ENCODE peak calls at places on chromosome 19, in five cellular contexts. V, L, B, F and A are unnamed samples. For H3K36me3, the result is how much of the 10 kb centered on the place peaks cover.

GRCh38 chr19:41298327-41298964 is 11.5 kb upstream of the CCDC97 start:
- DNase-seq in V (no peak), L (peak), B (no peak), F (peak), A (peak)

GRCh38 chr19:9836021-9836420 is 903 bp downstream of the PIN1 start:
- DNase-seq in V (no peak), L (no peak), B (no peak), F (no peak), A (no peak)

GRCh38 chr19:32599736-32600157 is 18.8 kb downstream of the PDCD5 start:
- DNase-seq in V (peak), L (no peak), B (no peak), F (no peak), A (peak)

GRCh38 chr19:4115818-4116385 is 8.0 kb downstream of the MAP2K2 start:
- DNase-seq in V (no peak), L (no peak), B (no peak), F (no peak), A (no peak)

GRCh38 chr19:46728693-46729339 is 11.9 kb upstream of the PRKD2 start:
- DNase-seq in V (peak), L (peak), B (peak), F (no peak), A (peak)

GRCh38 chr19:42422576-42423461 is 4.4 kb downstream of the LIPE start:
- DNase-seq in V (no peak), L (no peak), B (no peak), F (no peak), A (no peak)

GRCh38 chr19:4732680-4733114 is 9.1 kb upstream of the DPP9 start:
- DNase-seq in V (peak), L (peak), B (peak), F (no peak), A (no peak)

GRCh38 chr19:16896098-16896912 is 7.5 kb downstream of the F2RL3 start:
- DNase-seq in V (no peak), L (no peak), B (peak), F (no peak), A (peak)

GRCh38 chr19:43594710-43595604 is 977 bp downstream of the IRGQ start:
- DNase-seq in V (peak), L (peak), B (peak), F (no peak), A (peak)

GRCh38 chr19:45177817-45178261 is at the start of gene TRAPPC6A:
- DNase-seq in V (no peak), L (peak), B (no peak), F (no peak), A (no peak)

GRCh38 chr19:43470288-43470687 is 4.9 kb upstream of the LYPD3 start:
- DNase-seq in V (no peak), L (no peak), B (no peak), F (no peak), A (no peak)

GRCh38 chr19:2517881-2518601 is 42.1 kb downstream of the GADD45B start:
- DNase-seq in V (no peak), L (no peak), B (no peak), F (no peak), A (no peak)

GRCh38 chr19:35212241-35212640 is 16.3 kb downstream of the FAM187B start:
- DNase-seq in V (no peak), L (no peak), B (no peak), F (no peak), A (no peak)

GRCh38 chr19:35214766-35215422 is 13.6 kb downstream of the FAM187B start:
- DNase-seq in V (no peak), L (no peak), B (no peak), F (no peak), A (no peak)

GRCh38 chr19:35216026-35216832 is 12.3 kb downstream of the FAM187B start:
- DNase-seq in V (no peak), L (no peak), B (no peak), F (no peak), A (no peak)

GRCh38 chr19:35211545-35212230 is 16.9 kb downstream of the FAM187B start:
- DNase-seq in V (peak), L (peak), B (no peak), F (no peak), A (peak)

GRCh38 chr19:35213678-35214632 is 14.6 kb downstream of the FAM187B start:
- DNase-seq in V (peak), L (peak), B (no peak), F (peak), A (peak)
- TF ChIP-seq POLR2AphosphoS5 in V (peak), L (peak), B (no peak), F (peak), A (peak)

GRCh38 chr19:28913626-28914025 is 299.3 kb downstream of the UQCRFS1 start:
- DNase-seq in V (no peak), L (no peak), B (no peak), F (no peak), A (no peak)
- H3K36me3 ChIP-seq in V (under half), L (under half), B (under half), F (under half), A (under half)

GRCh38 chr19:18478545-18479311 is 40.8 kb upstream of the ISYNA1 start:
- DNase-seq in V (no peak), L (peak), B (no peak), F (no peak), A (no peak)
- TF ChIP-seq POLR2AphosphoS5 in V (peak), L (peak), B (no peak), F (peak), A (peak)

DNA sequence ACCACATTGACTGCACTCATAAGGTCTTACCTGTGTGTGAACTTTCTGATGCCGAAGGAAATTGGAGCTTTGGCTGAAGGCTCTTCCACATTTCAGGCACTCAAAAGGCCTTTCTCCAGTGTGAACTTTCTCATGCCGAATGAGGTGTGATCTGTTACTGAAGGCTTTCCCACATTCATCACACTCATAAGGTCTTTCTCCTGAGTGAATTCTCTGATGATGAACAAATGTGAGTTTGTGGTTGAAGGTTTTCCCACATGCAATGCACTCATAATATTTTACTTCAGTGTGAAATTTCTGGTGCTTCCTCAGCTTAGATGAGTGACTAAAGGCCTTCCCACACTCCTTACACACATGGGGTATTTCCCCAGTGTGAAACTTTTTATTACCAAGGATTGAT is 5.7 kb downstream of the ZNF132 start:
- DNase-seq in V (no peak), L (no peak), B (no peak), F (no peak), A (no peak)
- H3K36me3 ChIP-seq in V (under half), L (half or more), B (under half), F (under half), A (half or more)

GRCh38 chr19:35745328-35746086 is at the start of the genes PSENEN and U2AF1L4:
- DNase-seq in V (peak), L (peak), B (peak), F (peak), A (peak)
- TF ChIP-seq POLR2AphosphoS5 in V (peak), L (peak), B (no peak), F (peak), A (no peak)

GRCh38 chr19:55700813-55701212 is 25.8 kb downstream of the EPN1 start:
- DNase-seq in V (no peak), L (no peak), B (no peak), F (no peak), A (peak)
- H3K36me3 ChIP-seq in V (under half), L (half or more), B (under half), F (under half), A (under half)

DNA sequence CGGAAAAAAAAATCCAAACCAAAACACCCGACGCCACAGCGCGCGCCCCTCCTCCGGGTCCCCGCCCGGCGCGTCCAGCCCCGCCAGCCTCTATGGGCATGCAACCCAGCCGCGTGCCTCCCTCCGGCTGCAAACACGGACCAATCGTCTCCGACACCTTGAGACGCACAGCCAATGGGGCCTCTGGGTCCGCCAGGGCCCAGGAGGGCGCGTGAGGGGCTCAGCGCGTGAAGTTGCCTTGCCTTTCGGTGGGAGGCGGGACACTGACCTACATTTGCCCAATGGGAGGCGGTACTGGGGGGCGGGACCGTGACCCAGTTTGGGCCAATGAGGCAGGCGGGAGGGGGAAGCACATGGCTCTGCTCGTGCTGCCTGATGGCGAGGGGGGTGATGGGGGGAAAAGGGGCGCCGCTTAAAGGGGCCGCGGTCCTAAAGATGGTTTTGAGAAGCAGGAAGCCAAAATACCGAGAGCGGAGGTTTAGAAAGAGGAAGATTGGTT is 319 bp upstream of the DBP start:
- DNase-seq in V (peak), L (peak), B (peak), F (peak), A (peak)
- TF ChIP-seq POLR2AphosphoS5 in V (peak), L (peak), B (no peak), F (peak), A (peak)

GRCh38 chr19:8490873-8491272 is 11.6 kb downstream of the PRAM1 start:
- DNase-seq in V (no peak), L (no peak), B (no peak), F (no peak), A (no peak)
- H3K36me3 ChIP-seq in V (under half), L (half or more), B (under half), F (under half), A (under half)

GRCh38 chr19:18055967-18056366 is 30.8 kb downstream of the IL12RB1 start:
- DNase-seq in V (no peak), L (no peak), B (no peak), F (no peak), A (no peak)
- TF ChIP-seq POLR2AphosphoS5 in V (no peak), L (no peak), B (no peak), F (no peak), A (no peak)

GRCh38 chr19:49884760-49885159 is 7.3 kb downstream of the TBC1D17 start:
- DNase-seq in V (no peak), L (no peak), B (no peak), F (no peak), A (no peak)
- H3K36me3 ChIP-seq in V (under half), L (half or more), B (half or more), F (under half), A (half or more)